ENCODE peak calls at places on chromosomes 2 and 18, in four cellular contexts. U, F, Q and P are unnamed samples.

GRCh38 chr18:74507120-74507881 is 11.1 kb downstream of the CNDP2 start:
- DNase-seq in U (no peak), F (no peak), Q (peak), P (no peak)

GRCh38 chr18:48743046-48743445 is 204.2 kb downstream of the CTIF start:
- DNase-seq in U (no peak), F (no peak), Q (no peak), P (no peak)

GRCh38 chr2:201157694-201158093 is 25.2 kb upstream of the CASP10 start:
- DNase-seq in U (no peak), F (no peak), Q (no peak), P (no peak)

GRCh38 chr2:146123714-146124113 is 1603.8 kb upstream of the ZEB2 start:
- DNase-seq in U (no peak), F (no peak), Q (no peak), P (no peak)

GRCh38 chr2:152157253-152157652 is 18.3 kb downstream of the STAM2 start:
- DNase-seq in U (no peak), F (no peak), Q (no peak), P (no peak)

GRCh38 chr2:239064891-239065290 is 217.0 kb downstream of the TWIST2 start:
- DNase-seq in U (no peak), F (no peak), Q (no peak), P (peak)

GRCh38 chr2:28185153-28185552 is 207.5 kb upstream of the FOSL2 start:
- DNase-seq in U (no peak), F (no peak), Q (no peak), P (no peak)

GRCh38 chr2:239006886-239007285 is 159.0 kb downstream of the TWIST2 start:
- DNase-seq in U (no peak), F (no peak), Q (no peak), P (no peak)

GRCh38 chr2:130327703-130328527 is 14.8 kb upstream of the IMP4 start:
- DNase-seq in U (no peak), F (no peak), Q (peak), P (no peak)

GRCh38 chr2:15471606-15472005 is 89.5 kb downstream of the NBAS start:
- DNase-seq in U (no peak), F (no peak), Q (no peak), P (no peak)

GRCh38 chr2:57497489-57498096 is 549.0 kb upstream of the VRK2 start:
- DNase-seq in U (peak), F (peak), Q (peak), P (no peak)

GRCh38 chr18:55150001-55150400 is 190.7 kb upstream of the CCDC68 start:
- DNase-seq in U (no peak), F (no peak), Q (no peak), P (no peak)

GRCh38 chr2:30234180-30234971 is 3.0 kb downstream of the LBH start:
- DNase-seq in U (peak), F (no peak), Q (no peak), P (no peak)

GRCh38 chr18:22391571-22392359 is 25.9 kb downstream of the CTAGE1 start:
- DNase-seq in U (peak), F (no peak), Q (no peak), P (no peak)

GRCh38 chr2:27489118-27489497 is 435 bp downstream of the IFT172 start:
- DNase-seq in U (no peak), F (no peak), Q (no peak), P (no peak)

GRCh38 chr18:45726603-45727002 is 2.6 kb downstream of the SLC14A1 start:
- DNase-seq in U (no peak), F (no peak), Q (no peak), P (no peak)

GRCh38 chr18:42414756-42415454 is 459.9 kb downstream of the PIK3C3 start:
- DNase-seq in U (no peak), F (no peak), Q (no peak), P (no peak)

GRCh38 chr2:43519711-43520221 is 76.1 kb downstream of the THADA start:
- DNase-seq in U (no peak), F (no peak), Q (no peak), P (no peak)

GRCh38 chr18:35369126-35369525 is 8.0 kb downstream of the ZNF396 start:
- DNase-seq in U (no peak), F (no peak), Q (no peak), P (no peak)

GRCh38 chr2:31212659-31213058 is 4.7 kb downstream of the CAPN14 start:
- DNase-seq in U (no peak), F (no peak), Q (peak), P (no peak)

GRCh38 chr2:38668092-38668491 is 2.2 kb downstream of the GALM start:
- DNase-seq in U (no peak), F (no peak), Q (no peak), P (no peak)

GRCh38 chr2:175490306-175490705 is 308.8 kb upstream of the ATP5MC3 start:
- DNase-seq in U (no peak), F (no peak), Q (no peak), P (no peak)

GRCh38 chr2:181807526-181807925 is 84.0 kb upstream of the ITPRID2 start:
- DNase-seq in U (no peak), F (no peak), Q (no peak), P (no peak)

GRCh38 chr2:1686784-1687105 is 57.6 kb downstream of the PXDN start:
- DNase-seq in U (no peak), F (no peak), Q (no peak), P (no peak)

GRCh38 chr18:5237083-5237722 is 40.1 kb upstream of the AKAIN1 start:
- DNase-seq in U (no peak), F (peak), Q (no peak), P (no peak)

GRCh38 chr18:13495980-13496379 is 230.4 kb downstream of the FAM210A start:
- DNase-seq in U (no peak), F (no peak), Q (no peak), P (no peak)

GRCh38 chr2:222907048-222907447 is 46.2 kb downstream of the ACSL3 start:
- DNase-seq in U (no peak), F (no peak), Q (no peak), P (no peak)